ENCODE peak calls at places on chromosomes 11 and 22, in nine cellular contexts. One of them, this sample, is unnamed.

GRCh38 chr22:19977296-19978243 is 36.0 kb upstream of the TXNRD2 start:
- DNase-seq in CD8-positive, alpha-beta memory T cell: no peak
- DNase-seq in heart right ventricle: no peak
- DNase-seq in EH: no peak
- DNase-seq in NCI-H1105: no peak
- DNase-seq in WTC11: no peak
- DNase-seq in stimulated activated CD4-positive, alpha-beta T cell treated with anti-CD3 and anti-CD28 coated beads, Interleukin-1b, Interleukin-23, amount 100 ng/mL, for 24 hours: no peak
- DNase-seq in upper lobe of right lung: no peak
- DNase-seq in uterus: no peak
- DNase-seq in this sample: no peak

GRCh38 chr11:119147604-119148333 is 1.1 kb upstream of the ABCG4 start:
- DNase-seq in CD8-positive, alpha-beta memory T cell: no peak
- DNase-seq in heart right ventricle: no peak
- DNase-seq in EH: no peak
- DNase-seq in NCI-H1105: peak; percentile 28
- DNase-seq in WTC11: no peak
- DNase-seq in stimulated activated CD4-positive, alpha-beta T cell treated with anti-CD3 and anti-CD28 coated beads, Interleukin-1b, Interleukin-23, amount 100 ng/mL, for 24 hours: no peak
- DNase-seq in upper lobe of right lung: no peak
- DNase-seq in uterus: no peak
- DNase-seq in this sample: peak; percentile 25

GRCh38 chr11:82936261-82936660 is 34.7 kb downstream of the DDIAS start:
- DNase-seq in CD8-positive, alpha-beta memory T cell: no peak
- DNase-seq in heart right ventricle: no peak
- DNase-seq in EH: no peak
- DNase-seq in NCI-H1105: no peak
- DNase-seq in WTC11: no peak
- DNase-seq in stimulated activated CD4-positive, alpha-beta T cell treated with anti-CD3 and anti-CD28 coated beads, Interleukin-1b, Interleukin-23, amount 100 ng/mL, for 24 hours: no peak
- DNase-seq in upper lobe of right lung: no peak
- DNase-seq in uterus: no peak
- DNase-seq in this sample: no peak

GRCh38 chr11:95066721-95067041 is at the start of gene SRSF8:
- DNase-seq in CD8-positive, alpha-beta memory T cell: no peak
- DNase-seq in heart right ventricle: no peak
- DNase-seq in EH: no peak
- DNase-seq in NCI-H1105: peak; percentile 77
- DNase-seq in WTC11: no peak
- DNase-seq in stimulated activated CD4-positive, alpha-beta T cell treated with anti-CD3 and anti-CD28 coated beads, Interleukin-1b, Interleukin-23, amount 100 ng/mL, for 24 hours: no peak
- DNase-seq in upper lobe of right lung: no peak
- DNase-seq in uterus: no peak
- DNase-seq in this sample: no peak

GRCh38 chr11:105000797-105001196 is 22.2 kb downstream of the CASP5 start:
- DNase-seq in CD8-positive, alpha-beta memory T cell: peak; percentile 70
- DNase-seq in heart right ventricle: peak; percentile 5
- DNase-seq in EH: no peak
- DNase-seq in NCI-H1105: no peak
- DNase-seq in WTC11: peak; percentile 57
- DNase-seq in stimulated activated CD4-positive, alpha-beta T cell treated with anti-CD3 and anti-CD28 coated beads, Interleukin-1b, Interleukin-23, amount 100 ng/mL, for 24 hours: peak; percentile 33
- DNase-seq in upper lobe of right lung: no peak
- DNase-seq in uterus: no peak
- DNase-seq in this sample: no peak

GRCh38 chr11:71991494-71991893 is 7.2 kb upstream of the IL18BP start:
- DNase-seq in CD8-positive, alpha-beta memory T cell: no peak
- DNase-seq in heart right ventricle: no peak
- DNase-seq in EH: no peak
- DNase-seq in NCI-H1105: no peak
- DNase-seq in WTC11: no peak
- DNase-seq in stimulated activated CD4-positive, alpha-beta T cell treated with anti-CD3 and anti-CD28 coated beads, Interleukin-1b, Interleukin-23, amount 100 ng/mL, for 24 hours: no peak
- DNase-seq in upper lobe of right lung: no peak
- DNase-seq in uterus: no peak
- DNase-seq in this sample: no peak

GRCh38 chr11:69367211-69367964 is 73.4 kb downstream of the MYEOV start:
- DNase-seq in CD8-positive, alpha-beta memory T cell: peak; percentile 18
- DNase-seq in heart right ventricle: peak; percentile 1
- DNase-seq in EH: peak; percentile 34
- DNase-seq in NCI-H1105: no peak
- DNase-seq in WTC11: no peak
- DNase-seq in stimulated activated CD4-positive, alpha-beta T cell treated with anti-CD3 and anti-CD28 coated beads, Interleukin-1b, Interleukin-23, amount 100 ng/mL, for 24 hours: no peak
- DNase-seq in upper lobe of right lung: no peak
- DNase-seq in uterus: no peak
- DNase-seq in this sample: no peak

GRCh38 chr11:75174781-75175370 is 24.0 kb downstream of the SLCO2B1 start:
- DNase-seq in CD8-positive, alpha-beta memory T cell: no peak
- DNase-seq in heart right ventricle: no peak
- DNase-seq in EH: peak; percentile 28
- DNase-seq in NCI-H1105: no peak
- DNase-seq in WTC11: no peak
- DNase-seq in stimulated activated CD4-positive, alpha-beta T cell treated with anti-CD3 and anti-CD28 coated beads, Interleukin-1b, Interleukin-23, amount 100 ng/mL, for 24 hours: no peak
- DNase-seq in upper lobe of right lung: no peak
- DNase-seq in uterus: peak; percentile 63
- DNase-seq in this sample: peak; percentile 18

GRCh38 chr11:11010624-11011127 is 152.8 kb upstream of the ZBED5 start:
- DNase-seq in CD8-positive, alpha-beta memory T cell: no peak
- DNase-seq in heart right ventricle: peak; percentile 49
- DNase-seq in EH: peak; percentile 52
- DNase-seq in NCI-H1105: no peak
- DNase-seq in WTC11: peak; percentile 47
- DNase-seq in stimulated activated CD4-positive, alpha-beta T cell treated with anti-CD3 and anti-CD28 coated beads, Interleukin-1b, Interleukin-23, amount 100 ng/mL, for 24 hours: no peak
- DNase-seq in upper lobe of right lung: no peak
- DNase-seq in uterus: no peak
- DNase-seq in this sample: peak; percentile 77

GRCh38 chr11:75771646-75772410 is 3.2 kb downstream of the DGAT2 start:
- DNase-seq in CD8-positive, alpha-beta memory T cell: no peak
- DNase-seq in heart right ventricle: no peak
- DNase-seq in EH: peak; percentile 72
- DNase-seq in NCI-H1105: no peak
- DNase-seq in WTC11: no peak
- DNase-seq in stimulated activated CD4-positive, alpha-beta T cell treated with anti-CD3 and anti-CD28 coated beads, Interleukin-1b, Interleukin-23, amount 100 ng/mL, for 24 hours: no peak
- DNase-seq in upper lobe of right lung: peak; percentile 78
- DNase-seq in uterus: no peak
- DNase-seq in this sample: no peak

GRCh38 chr22:39732625-39733024 is 160.9 kb downstream of the ENTHD1 start:
- DNase-seq in CD8-positive, alpha-beta memory T cell: no peak
- DNase-seq in heart right ventricle: no peak
- DNase-seq in EH: no peak
- DNase-seq in NCI-H1105: no peak
- DNase-seq in WTC11: no peak
- DNase-seq in stimulated activated CD4-positive, alpha-beta T cell treated with anti-CD3 and anti-CD28 coated beads, Interleukin-1b, Interleukin-23, amount 100 ng/mL, for 24 hours: no peak
- DNase-seq in upper lobe of right lung: peak; percentile 54
- DNase-seq in uterus: no peak
- DNase-seq in this sample: no peak

GRCh38 chr22:36301384-36301828 is 48.5 kb downstream of the APOL1 start:
- DNase-seq in CD8-positive, alpha-beta memory T cell: peak; percentile 87
- DNase-seq in heart right ventricle: peak; percentile 71
- DNase-seq in EH: peak; percentile 67
- DNase-seq in NCI-H1105: peak; percentile 70
- DNase-seq in WTC11: peak; percentile 89
- DNase-seq in stimulated activated CD4-positive, alpha-beta T cell treated with anti-CD3 and anti-CD28 coated beads, Interleukin-1b, Interleukin-23, amount 100 ng/mL, for 24 hours: peak; percentile 72
- DNase-seq in upper lobe of right lung: peak; percentile 85
- DNase-seq in uterus: peak; percentile 81
- DNase-seq in this sample: peak; percentile 78

GRCh38 chr11:12085371-12086251 is 24.8 kb upstream of the MICAL2 start:
- DNase-seq in CD8-positive, alpha-beta memory T cell: no peak
- DNase-seq in heart right ventricle: no peak
- DNase-seq in EH: peak; percentile 81
- DNase-seq in NCI-H1105: no peak
- DNase-seq in WTC11: no peak
- DNase-seq in stimulated activated CD4-positive, alpha-beta T cell treated with anti-CD3 and anti-CD28 coated beads, Interleukin-1b, Interleukin-23, amount 100 ng/mL, for 24 hours: no peak
- DNase-seq in upper lobe of right lung: no peak
- DNase-seq in uterus: no peak
- DNase-seq in this sample: no peak

GRCh38 chr11:92246637-92247036 is 22.0 kb downstream of the FAT3 start:
- DNase-seq in CD8-positive, alpha-beta memory T cell: no peak
- DNase-seq in heart right ventricle: no peak
- DNase-seq in EH: no peak
- DNase-seq in NCI-H1105: no peak
- DNase-seq in WTC11: no peak
- DNase-seq in stimulated activated CD4-positive, alpha-beta T cell treated with anti-CD3 and anti-CD28 coated beads, Interleukin-1b, Interleukin-23, amount 100 ng/mL, for 24 hours: no peak
- DNase-seq in upper lobe of right lung: no peak
- DNase-seq in uterus: no peak
- DNase-seq in this sample: no peak

GRCh38 chr11:117205211-117205818 is 6.1 kb downstream of the TAGLN start:
- DNase-seq in CD8-positive, alpha-beta memory T cell: no peak
- DNase-seq in heart right ventricle: no peak
- DNase-seq in EH: peak; percentile 17
- DNase-seq in NCI-H1105: no peak
- DNase-seq in WTC11: peak; percentile 38
- DNase-seq in stimulated activated CD4-positive, alpha-beta T cell treated with anti-CD3 and anti-CD28 coated beads, Interleukin-1b, Interleukin-23, amount 100 ng/mL, for 24 hours: no peak
- DNase-seq in upper lobe of right lung: no peak
- DNase-seq in uterus: no peak
- DNase-seq in this sample: no peak

GRCh38 chr22:23086787-23087186 is 16.5 kb downstream of the GNAZ start:
- DNase-seq in CD8-positive, alpha-beta memory T cell: no peak
- DNase-seq in heart right ventricle: no peak
- DNase-seq in EH: no peak
- DNase-seq in NCI-H1105: no peak
- DNase-seq in WTC11: no peak
- DNase-seq in stimulated activated CD4-positive, alpha-beta T cell treated with anti-CD3 and anti-CD28 coated beads, Interleukin-1b, Interleukin-23, amount 100 ng/mL, for 24 hours: no peak
- DNase-seq in upper lobe of right lung: no peak
- DNase-seq in uterus: no peak
- DNase-seq in this sample: no peak

GRCh38 chr11:123364145-123364544 is 65.9 kb upstream of the GRAMD1B start:
- DNase-seq in CD8-positive, alpha-beta memory T cell: no peak
- DNase-seq in heart right ventricle: no peak
- DNase-seq in EH: no peak
- DNase-seq in NCI-H1105: no peak
- DNase-seq in WTC11: no peak
- DNase-seq in stimulated activated CD4-positive, alpha-beta T cell treated with anti-CD3 and anti-CD28 coated beads, Interleukin-1b, Interleukin-23, amount 100 ng/mL, for 24 hours: no peak
- DNase-seq in upper lobe of right lung: no peak
- DNase-seq in uterus: no peak
- DNase-seq in this sample: peak; percentile 46

GRCh38 chr11:120354779-120355178 is 18.6 kb downstream of the ARHGEF12 start:
- DNase-seq in CD8-positive, alpha-beta memory T cell: no peak
- DNase-seq in heart right ventricle: no peak
- DNase-seq in EH: no peak
- DNase-seq in NCI-H1105: no peak
- DNase-seq in WTC11: no peak
- DNase-seq in stimulated activated CD4-positive, alpha-beta T cell treated with anti-CD3 and anti-CD28 coated beads, Interleukin-1b, Interleukin-23, amount 100 ng/mL, for 24 hours: no peak
- DNase-seq in upper lobe of right lung: no peak
- DNase-seq in uterus: no peak
- DNase-seq in this sample: no peak